ENCODE peak calls at places on chromosomes 4 and X, in four cellular contexts. One of them, this sample, is unnamed.

GRCh38 chr4:160370046-160370445 is 1267.2 kb downstream of the RAPGEF2 start:
- DNase-seq in HepG2: no peak
- DNase-seq in GM12878: no peak
- DNase-seq in K562: no peak
- DNase-seq in this sample: no peak

GRCh38 chr4:133150643-133151300 is 1.7 kb downstream of the PCDH10 start:
- DNase-seq in HepG2: no peak
- DNase-seq in K562: no peak
- DNase-seq in GM12878: no peak
- DNase-seq in this sample: no peak

GRCh38 chr4:24763631-24764302 is 31.6 kb upstream of the SOD3 start:
- DNase-seq in GM12878: no peak
- DNase-seq in K562: no peak
- DNase-seq in HepG2: no peak
- DNase-seq in this sample: no peak

GRCh38 chr4:76339364-76339763 is 32.8 kb downstream of the STBD1 start:
- DNase-seq in K562: no peak
- DNase-seq in HepG2: peak
- DNase-seq in GM12878: no peak
- DNase-seq in this sample: no peak

GRCh38 chr4:48445704-48446103 is 37.4 kb upstream of the SLC10A4 start:
- DNase-seq in GM12878: no peak
- DNase-seq in K562: no peak
- DNase-seq in HepG2: no peak
- DNase-seq in this sample: no peak

GRCh38 chrX:154653048-154653401 is 354 bp downstream of the CTAG2 start:
- DNase-seq in HepG2: no peak
- DNase-seq in GM12878: no peak
- DNase-seq in K562: no peak
- DNase-seq in this sample: no peak

GRCh38 chr4:122577808-122578781 is 42.8 kb downstream of the IL21 start:
- DNase-seq in GM12878: no peak
- DNase-seq in HepG2: peak
- DNase-seq in K562: peak
- DNase-seq in this sample: peak

GRCh38 chr4:110196206-110196870 is 2.1 kb downstream of the ELOVL6 start:
- DNase-seq in GM12878: no peak
- DNase-seq in HepG2: peak
- DNase-seq in K562: peak
- DNase-seq in this sample: peak

GRCh38 chrX:138057883-138058282 is 492.0 kb downstream of the ZIC3 start:
- DNase-seq in HepG2: no peak
- DNase-seq in K562: no peak
- DNase-seq in GM12878: no peak
- DNase-seq in this sample: no peak

GRCh38 chr4:142435599-142436235 is 410.4 kb downstream of the INPP4B start:
- DNase-seq in GM12878: no peak
- DNase-seq in HepG2: no peak
- DNase-seq in K562: no peak
- DNase-seq in this sample: no peak

GRCh38 chr4:8742546-8742945 is 129.1 kb downstream of the HMX1 start:
- DNase-seq in K562: no peak
- DNase-seq in GM12878: no peak
- DNase-seq in HepG2: no peak
- DNase-seq in this sample: no peak

GRCh38 chrX:11665144-11666040 is at the start of gene ARHGAP6:
- DNase-seq in K562: no peak
- DNase-seq in GM12878: no peak
- DNase-seq in HepG2: no peak
- DNase-seq in this sample: peak

GRCh38 chr4:118290951-118291350 is 61.9 kb downstream of the PRSS12 start:
- DNase-seq in HepG2: no peak
- DNase-seq in K562: no peak
- DNase-seq in GM12878: no peak
- DNase-seq in this sample: no peak

GRCh38 chrX:79413009-79413408 is 45.9 kb upstream of the ITM2A start:
- DNase-seq in HepG2: peak
- DNase-seq in GM12878: no peak
- DNase-seq in K562: peak
- DNase-seq in this sample: no peak

GRCh38 chrX:100353326-100353725 is 56.7 kb downstream of the PCDH19 start:
- DNase-seq in HepG2: no peak
- DNase-seq in GM12878: no peak
- DNase-seq in K562: no peak
- DNase-seq in this sample: no peak

GRCh38 chr4:67713531-67714247 is 12.7 kb upstream of the UBA6 start:
- DNase-seq in K562: peak
- DNase-seq in HepG2: no peak
- DNase-seq in GM12878: no peak
- DNase-seq in this sample: no peak

GRCh38 chr4:139734201-139734874 is 68.7 kb downstream of the MGST2 start:
- DNase-seq in GM12878: no peak
- DNase-seq in HepG2: no peak
- DNase-seq in K562: no peak
- DNase-seq in this sample: no peak
- TF ChIP-seq BHLHE40 in GM12878: no peak
- TF ChIP-seq BHLHE40 in HepG2: no peak
- TF ChIP-seq BHLHE40 in K562: no peak
- TF ChIP-seq BHLHE40 in this sample: no peak

GRCh38 chr4:184313058-184313709 is 95.5 kb upstream of the ENPP6 start:
- DNase-seq in K562: no peak
- DNase-seq in HepG2: no peak
- DNase-seq in GM12878: no peak
- DNase-seq in this sample: no peak
- TF ChIP-seq FOXK2 in K562: no peak
- TF ChIP-seq FOXK2 in HepG2: no peak
- TF ChIP-seq FOXK2 in GM12878: no peak
- TF ChIP-seq FOXK2 in this sample: no peak

GRCh38 chr4:134934036-134934806 is 732.6 kb upstream of the PABPC4L start:
- DNase-seq in GM12878: no peak
- DNase-seq in HepG2: no peak
- DNase-seq in K562: no peak
- DNase-seq in this sample: no peak

GRCh38 chr4:134936014-134936413 is 734.4 kb upstream of the PABPC4L start:
- DNase-seq in K562: no peak
- DNase-seq in HepG2: no peak
- DNase-seq in GM12878: no peak
- DNase-seq in this sample: no peak

DNA sequence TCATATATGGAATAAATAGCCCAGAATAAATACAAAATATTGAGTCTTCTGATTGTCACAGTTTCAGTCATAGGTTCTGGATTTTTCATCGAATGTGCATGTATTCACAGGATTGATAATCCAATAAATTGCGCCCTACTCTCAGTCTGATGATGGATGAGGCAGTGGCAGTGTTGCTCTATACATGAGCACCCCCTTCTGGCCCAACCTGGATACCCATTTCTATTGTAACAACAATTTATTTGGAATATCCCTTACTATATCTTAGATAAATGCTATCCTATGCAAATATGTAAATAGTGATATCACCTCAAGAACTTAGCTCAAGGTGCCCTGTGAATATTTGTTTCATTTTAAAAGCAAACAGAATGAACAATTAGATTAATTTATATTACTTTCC is 733.7 kb upstream of the PABPC4L start:
- DNase-seq in HepG2: no peak
- DNase-seq in K562: peak
- DNase-seq in GM12878: no peak
- DNase-seq in this sample: peak
- TF ChIP-seq SP1 in HepG2: no peak
- TF ChIP-seq SP1 in K562: no peak
- TF ChIP-seq SP1 in GM12878: no peak
- TF ChIP-seq SP1 in this sample: no peak

DNA sequence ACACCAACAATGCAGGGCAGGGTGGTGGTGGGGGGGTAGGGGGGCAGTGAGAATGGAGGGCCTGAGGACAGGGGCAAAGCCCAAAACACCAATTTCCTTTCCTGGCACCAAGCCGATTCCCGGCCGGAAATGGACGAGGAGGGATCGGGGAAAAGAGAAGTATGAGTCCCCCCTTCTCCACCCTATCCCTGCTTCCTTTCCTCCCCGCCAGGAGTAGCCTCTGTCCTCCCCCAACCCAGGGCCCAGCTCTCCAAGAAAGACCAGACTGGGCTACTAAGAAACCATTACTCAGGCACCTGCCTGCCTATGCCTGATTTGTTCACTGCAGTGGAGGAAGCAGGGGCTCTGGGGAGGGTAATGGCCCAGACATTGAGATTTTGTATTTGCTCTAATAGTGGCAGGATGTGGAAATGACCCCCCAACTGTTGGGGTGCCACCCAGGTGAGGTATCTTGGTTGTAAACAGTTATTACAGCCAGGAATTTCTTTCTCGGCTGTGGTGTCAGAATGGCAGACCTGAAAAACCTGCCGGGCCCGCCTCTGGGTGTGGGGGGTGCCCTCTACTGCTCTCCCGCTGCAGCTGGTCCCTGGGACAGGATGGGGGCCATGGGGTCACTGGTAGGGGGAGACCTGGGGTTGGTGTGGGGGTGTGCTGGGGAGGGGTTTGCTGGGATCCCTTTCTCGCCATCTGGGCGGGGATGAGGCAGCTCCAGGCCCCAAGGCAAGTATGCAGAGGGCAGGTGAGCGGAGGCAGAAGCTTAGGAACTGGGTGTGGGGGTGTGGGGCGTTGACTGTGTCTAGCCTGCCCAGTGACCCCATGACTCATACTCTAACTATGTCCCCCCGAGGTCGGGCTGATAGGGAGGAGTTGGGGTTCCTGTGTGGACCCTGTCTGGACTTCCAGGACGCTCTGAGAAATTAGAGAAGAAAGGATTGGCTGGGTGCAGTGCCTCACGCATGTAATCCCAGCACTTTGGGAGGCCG is 701 bp downstream of the CCDC120 start:
- DNase-seq in HepG2: no peak
- DNase-seq in K562: no peak
- DNase-seq in GM12878: no peak
- DNase-seq in this sample: no peak
- TF ChIP-seq BHLHE40 in HepG2: no peak
- TF ChIP-seq BHLHE40 in K562: no peak
- TF ChIP-seq BHLHE40 in GM12878: no peak
- TF ChIP-seq BHLHE40 in this sample: no peak

DNA sequence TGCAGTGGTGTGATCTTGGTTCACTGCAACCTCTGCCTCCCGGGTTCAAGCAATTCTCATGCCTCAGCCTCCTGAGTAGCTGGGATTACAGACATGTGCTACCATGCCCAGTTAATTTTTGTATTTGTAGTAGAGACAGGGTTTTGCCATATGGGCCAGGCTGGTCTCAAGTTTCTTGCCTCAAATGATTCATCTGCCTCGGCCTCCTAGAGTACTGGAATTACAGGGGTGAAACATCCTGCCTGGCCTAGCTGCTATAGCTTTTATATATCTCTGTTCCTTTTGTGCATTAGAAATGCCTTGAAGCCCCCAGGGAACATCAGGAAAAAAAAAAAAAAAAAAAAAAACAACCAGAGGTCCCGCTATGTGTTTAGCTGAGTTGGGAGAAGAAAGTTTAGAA is 34.8 kb downstream of the UBE2K start:
- DNase-seq in GM12878: no peak
- DNase-seq in K562: no peak
- DNase-seq in HepG2: no peak
- DNase-seq in this sample: no peak
- TF ChIP-seq FOXK2 in GM12878: no peak
- TF ChIP-seq FOXK2 in K562: no peak
- TF ChIP-seq FOXK2 in HepG2: no peak
- TF ChIP-seq FOXK2 in this sample: no peak

DNA sequence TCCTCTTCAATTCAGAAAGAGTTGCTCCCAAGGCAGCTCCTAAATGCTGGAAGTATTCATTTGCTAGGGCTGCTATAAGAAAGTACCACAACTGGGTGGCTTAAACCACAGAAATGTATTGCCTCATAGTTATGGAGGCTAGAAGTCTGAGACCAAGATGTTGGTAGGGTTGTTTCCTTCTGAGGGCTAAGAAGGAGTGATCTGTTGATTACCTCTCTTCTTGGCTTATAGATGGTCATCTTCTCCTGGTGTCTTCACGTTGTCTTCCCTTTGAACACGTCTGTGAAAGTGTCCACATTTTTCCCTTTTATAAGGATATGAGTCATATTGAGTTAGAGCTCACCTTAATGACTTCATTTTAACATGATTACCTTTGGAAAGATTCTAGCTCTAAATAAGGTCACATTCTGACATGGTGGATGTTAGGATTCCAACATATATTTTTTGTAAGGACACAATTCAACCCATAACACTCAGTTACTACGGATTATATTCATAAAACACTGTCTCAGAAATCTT is 266.3 kb downstream of the SPATA18 start:
- DNase-seq in GM12878: no peak
- DNase-seq in HepG2: no peak
- DNase-seq in K562: no peak
- DNase-seq in this sample: no peak
- TF ChIP-seq SP1 in GM12878: no peak
- TF ChIP-seq SP1 in HepG2: no peak
- TF ChIP-seq SP1 in K562: no peak
- TF ChIP-seq SP1 in this sample: no peak

GRCh38 chr4:88964450-88964849 is 92.5 kb downstream of the FAM13A start:
- DNase-seq in K562: no peak
- DNase-seq in HepG2: no peak
- DNase-seq in GM12878: no peak
- DNase-seq in this sample: no peak
- TF ChIP-seq BHLHE40 in K562: no peak
- TF ChIP-seq BHLHE40 in HepG2: no peak
- TF ChIP-seq BHLHE40 in GM12878: no peak
- TF ChIP-seq BHLHE40 in this sample: no peak

This sample was measured in HEK293T.